ENCODE peak calls at places on chromosome 10, in five cellular contexts. One of them, this sample, is unnamed.

GRCh38 chr10:65273063-65273462 is 1652.8 kb upstream of the LRRTM3 start:
- DNase-seq in IMR-90: no peak
- DNase-seq in HepG2: no peak
- DNase-seq in H1: no peak
- DNase-seq in K562: no peak
- DNase-seq in this sample: no peak

GRCh38 chr10:27190508-27190907 is 35.4 kb downstream of the MASTL start:
- DNase-seq in IMR-90: no peak
- DNase-seq in HepG2: no peak
- DNase-seq in H1: no peak
- DNase-seq in K562: no peak
- DNase-seq in this sample: no peak

GRCh38 chr10:115355162-115355760 is 262.1 kb downstream of the ATRNL1 start:
- DNase-seq in IMR-90: peak
- DNase-seq in HepG2: peak
- DNase-seq in H1: peak
- DNase-seq in K562: peak
- DNase-seq in this sample: peak

GRCh38 chr10:133034092-133034491 is 53.6 kb upstream of the ADGRA1 start:
- DNase-seq in IMR-90: no peak
- DNase-seq in HepG2: no peak
- DNase-seq in H1: no peak
- DNase-seq in K562: no peak
- DNase-seq in this sample: no peak

GRCh38 chr10:99979066-99979685 is 30.6 kb downstream of the DNMBP start:
- DNase-seq in IMR-90: no peak
- DNase-seq in HepG2: no peak
- DNase-seq in H1: no peak
- DNase-seq in K562: no peak
- DNase-seq in this sample: no peak

GRCh38 chr10:98321203-98321780 is 53.3 kb upstream of the LOXL4 start:
- DNase-seq in IMR-90: no peak
- DNase-seq in HepG2: no peak
- DNase-seq in H1: peak
- DNase-seq in K562: no peak
- DNase-seq in this sample: no peak

GRCh38 chr10:117686606-117687005 is 144.1 kb downstream of the EMX2 start:
- DNase-seq in IMR-90: no peak
- DNase-seq in HepG2: no peak
- DNase-seq in H1: no peak
- DNase-seq in K562: peak
- DNase-seq in this sample: no peak

GRCh38 chr10:116888380-116889055 is 39.2 kb downstream of the ENO4 start:
- DNase-seq in IMR-90: peak
- DNase-seq in HepG2: peak
- DNase-seq in H1: no peak
- DNase-seq in K562: no peak
- DNase-seq in this sample: peak

GRCh38 chr10:110803830-110804338 is 67.8 kb upstream of the PDCD4 start:
- DNase-seq in IMR-90: peak
- DNase-seq in HepG2: peak
- DNase-seq in H1: peak
- DNase-seq in K562: peak
- DNase-seq in this sample: peak

GRCh38 chr10:97936126-97936525 is 86.5 kb downstream of the GOLGA7B start:
- DNase-seq in IMR-90: no peak
- DNase-seq in HepG2: no peak
- DNase-seq in H1: no peak
- DNase-seq in K562: no peak
- DNase-seq in this sample: no peak

GRCh38 chr10:120945182-120945581 is 94.0 kb downstream of the WDR11 start:
- DNase-seq in IMR-90: no peak
- DNase-seq in HepG2: no peak
- DNase-seq in H1: no peak
- DNase-seq in K562: no peak
- DNase-seq in this sample: no peak

GRCh38 chr10:95573953-95574604 is 12.9 kb upstream of the SORBS1 start:
- DNase-seq in IMR-90: no peak
- DNase-seq in HepG2: no peak
- DNase-seq in H1: no peak
- DNase-seq in K562: no peak
- DNase-seq in this sample: no peak

GRCh38 chr10:79268717-79269116 is 78.6 kb upstream of the PPIF start:
- DNase-seq in IMR-90: no peak
- DNase-seq in HepG2: no peak
- DNase-seq in H1: no peak
- DNase-seq in K562: no peak
- DNase-seq in this sample: no peak

GRCh38 chr10:75076387-75076786 is 35.1 kb upstream of the SAMD8 start:
- DNase-seq in IMR-90: no peak
- DNase-seq in HepG2: no peak
- DNase-seq in H1: no peak
- DNase-seq in K562: no peak
- DNase-seq in this sample: no peak

GRCh38 chr10:90621577-90621976 is 236.3 kb downstream of the HTR7 start:
- DNase-seq in IMR-90: peak
- DNase-seq in HepG2: no peak
- DNase-seq in H1: peak
- DNase-seq in K562: no peak
- DNase-seq in this sample: no peak

GRCh38 chr10:42936580-42936979 is 140.3 kb upstream of the RET start:
- DNase-seq in IMR-90: no peak
- DNase-seq in HepG2: no peak
- DNase-seq in H1: no peak
- DNase-seq in K562: no peak
- DNase-seq in this sample: no peak

GRCh38 chr10:72320676-72321247 is 34.0 kb downstream of the DNAJB12 start:
- DNase-seq in IMR-90: peak
- DNase-seq in HepG2: peak
- DNase-seq in H1: peak
- DNase-seq in K562: peak
- DNase-seq in this sample: peak

GRCh38 chr10:71398991-71399375 is 2.3 kb downstream of the CDH23 start:
- DNase-seq in IMR-90: no peak
- DNase-seq in HepG2: no peak
- DNase-seq in H1: no peak
- DNase-seq in K562: no peak
- DNase-seq in this sample: no peak

GRCh38 chr10:58666024-58666423 is 153.4 kb downstream of the BICC1 start:
- DNase-seq in IMR-90: no peak
- DNase-seq in HepG2: peak
- DNase-seq in H1: no peak
- DNase-seq in K562: no peak
- DNase-seq in this sample: no peak

GRCh38 chr10:28366943-28367342 is 64.1 kb upstream of the MPP7 start:
- DNase-seq in IMR-90: no peak
- DNase-seq in HepG2: no peak
- DNase-seq in H1: no peak
- DNase-seq in K562: no peak
- DNase-seq in this sample: no peak

GRCh38 chr10:127694580-127695193 is 42.3 kb upstream of the FOXI2 start:
- DNase-seq in IMR-90: no peak
- DNase-seq in HepG2: peak
- DNase-seq in H1: peak
- DNase-seq in K562: peak
- DNase-seq in this sample: peak

GRCh38 chr10:103510046-103510685 is 16.7 kb downstream of the NEURL1 start:
- DNase-seq in IMR-90: no peak
- DNase-seq in HepG2: no peak
- DNase-seq in H1: no peak
- DNase-seq in K562: no peak
- DNase-seq in this sample: no peak

GRCh38 chr10:119776536-119776935 is 50.7 kb downstream of the INPP5F start:
- DNase-seq in IMR-90: peak
- DNase-seq in HepG2: peak
- DNase-seq in H1: no peak
- DNase-seq in K562: no peak
- DNase-seq in this sample: no peak

GRCh38 chr10:74753295-74754211 is 72.8 kb upstream of the KAT6B start:
- DNase-seq in IMR-90: peak
- DNase-seq in HepG2: no peak
- DNase-seq in H1: no peak
- DNase-seq in K562: no peak
- DNase-seq in this sample: no peak

GRCh38 chr10:119575506-119575905 is 21.3 kb downstream of the TIAL1 start:
- DNase-seq in IMR-90: peak
- DNase-seq in HepG2: no peak
- DNase-seq in H1: no peak
- DNase-seq in K562: no peak
- DNase-seq in this sample: peak

DNA sequence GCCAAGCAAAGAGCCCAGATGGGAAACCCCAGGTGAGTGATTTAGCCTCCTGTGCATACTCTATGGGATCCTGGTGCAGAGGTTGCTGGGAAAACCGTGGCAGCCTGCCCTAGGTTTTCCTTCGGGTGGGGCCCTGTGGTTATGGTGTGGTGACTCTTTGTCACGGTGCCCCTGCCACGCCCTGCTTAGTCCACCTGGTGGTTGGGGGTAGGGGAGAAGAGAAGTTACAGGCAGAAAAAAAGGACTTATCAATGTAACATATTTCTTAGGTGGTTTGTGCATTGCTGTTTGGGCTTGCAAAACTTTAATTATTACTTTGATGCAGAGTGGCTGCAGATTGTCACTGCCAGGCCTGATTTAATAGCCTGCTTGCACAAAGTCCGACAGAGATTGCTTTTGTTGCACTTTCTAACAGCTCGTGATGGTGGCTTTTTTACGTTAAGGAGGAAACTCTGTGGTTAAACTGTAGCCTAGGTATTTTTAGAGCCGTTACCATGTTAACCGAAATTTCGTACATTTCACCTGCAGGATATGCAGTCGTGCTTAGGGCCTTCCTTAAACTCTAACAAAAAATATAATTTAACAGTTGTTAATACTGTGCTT is 197.4 kb downstream of the RNLS start:
- DNase-seq in IMR-90: no peak
- DNase-seq in HepG2: peak
- DNase-seq in H1: no peak
- DNase-seq in K562: no peak
- DNase-seq in this sample: peak
- TF ChIP-seq MAFK in IMR-90: no peak
- TF ChIP-seq MAFK in HepG2: no peak
- TF ChIP-seq MAFK in H1: no peak
- TF ChIP-seq MAFK in K562: no peak
- TF ChIP-seq MAFK in this sample: no peak

DNA sequence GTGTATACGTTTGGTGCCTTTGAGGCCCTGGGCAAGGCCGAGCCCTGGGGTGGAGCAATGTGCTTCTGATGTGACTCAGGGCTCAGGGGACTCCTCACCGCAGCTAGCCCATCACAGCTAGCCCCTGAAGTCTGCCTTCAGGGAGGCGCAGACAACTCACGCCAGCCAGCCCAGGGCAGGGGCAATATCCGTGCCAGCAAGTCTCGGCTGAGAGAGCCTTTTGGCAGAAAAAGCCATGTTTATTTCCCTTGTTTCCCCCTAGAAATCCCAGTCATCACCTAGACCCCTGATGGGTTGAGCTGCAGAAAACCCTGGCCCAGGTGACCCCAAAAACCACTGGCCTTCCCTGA is 90.4 kb downstream of the CHST15 start:
- DNase-seq in IMR-90: no peak
- DNase-seq in HepG2: no peak
- DNase-seq in H1: no peak
- DNase-seq in K562: no peak
- DNase-seq in this sample: no peak
- TF ChIP-seq MAFK in IMR-90: no peak
- TF ChIP-seq MAFK in HepG2: no peak
- TF ChIP-seq MAFK in H1: no peak
- TF ChIP-seq MAFK in K562: no peak
- TF ChIP-seq MAFK in this sample: no peak

DNA sequence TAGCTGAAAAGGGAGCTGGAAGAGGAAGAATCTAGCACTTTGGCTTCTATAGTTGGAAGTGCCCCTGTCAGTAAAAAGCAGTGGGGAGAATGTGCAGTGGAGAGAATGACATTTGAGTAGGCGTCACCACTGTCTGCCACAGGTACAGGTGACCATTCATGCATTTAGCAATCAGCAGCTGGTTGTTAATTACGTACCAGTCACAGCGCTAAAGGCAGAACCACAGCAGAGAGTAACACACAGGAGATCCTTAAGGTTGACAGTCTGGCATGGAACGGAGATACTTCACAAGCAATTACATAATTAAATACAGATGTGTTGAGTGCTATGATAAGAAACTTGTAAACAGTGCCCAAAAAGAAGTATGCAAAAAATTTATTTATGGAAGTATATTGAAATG is 24.8 kb downstream of the C10orf67 start:
- DNase-seq in IMR-90: no peak
- DNase-seq in HepG2: no peak
- DNase-seq in H1: no peak
- DNase-seq in K562: no peak
- DNase-seq in this sample: no peak
- TF ChIP-seq MAFK in IMR-90: no peak
- TF ChIP-seq MAFK in HepG2: no peak
- TF ChIP-seq MAFK in H1: no peak
- TF ChIP-seq MAFK in K562: no peak
- TF ChIP-seq MAFK in this sample: no peak

GRCh38 chr10:47418321-47418720 is 34.2 kb upstream of the ZNF488 start:
- DNase-seq in IMR-90: no peak
- DNase-seq in HepG2: no peak
- DNase-seq in H1: no peak
- DNase-seq in K562: no peak
- DNase-seq in this sample: no peak

GRCh38 chr10:47421057-47421952 is 37.2 kb upstream of the ZNF488 start:
- DNase-seq in IMR-90: peak
- DNase-seq in HepG2: no peak
- DNase-seq in H1: no peak
- DNase-seq in K562: no peak
- DNase-seq in this sample: no peak

GRCh38 chr10:47419421-47419820 is 35.3 kb upstream of the ZNF488 start:
- DNase-seq in IMR-90: no peak
- DNase-seq in HepG2: no peak
- DNase-seq in H1: no peak
- DNase-seq in K562: no peak
- DNase-seq in this sample: no peak

GRCh38 chr10:47418966-47419365 is 34.9 kb upstream of the ZNF488 start:
- DNase-seq in IMR-90: no peak
- DNase-seq in HepG2: no peak
- DNase-seq in H1: no peak
- DNase-seq in K562: no peak
- DNase-seq in this sample: no peak

DNA sequence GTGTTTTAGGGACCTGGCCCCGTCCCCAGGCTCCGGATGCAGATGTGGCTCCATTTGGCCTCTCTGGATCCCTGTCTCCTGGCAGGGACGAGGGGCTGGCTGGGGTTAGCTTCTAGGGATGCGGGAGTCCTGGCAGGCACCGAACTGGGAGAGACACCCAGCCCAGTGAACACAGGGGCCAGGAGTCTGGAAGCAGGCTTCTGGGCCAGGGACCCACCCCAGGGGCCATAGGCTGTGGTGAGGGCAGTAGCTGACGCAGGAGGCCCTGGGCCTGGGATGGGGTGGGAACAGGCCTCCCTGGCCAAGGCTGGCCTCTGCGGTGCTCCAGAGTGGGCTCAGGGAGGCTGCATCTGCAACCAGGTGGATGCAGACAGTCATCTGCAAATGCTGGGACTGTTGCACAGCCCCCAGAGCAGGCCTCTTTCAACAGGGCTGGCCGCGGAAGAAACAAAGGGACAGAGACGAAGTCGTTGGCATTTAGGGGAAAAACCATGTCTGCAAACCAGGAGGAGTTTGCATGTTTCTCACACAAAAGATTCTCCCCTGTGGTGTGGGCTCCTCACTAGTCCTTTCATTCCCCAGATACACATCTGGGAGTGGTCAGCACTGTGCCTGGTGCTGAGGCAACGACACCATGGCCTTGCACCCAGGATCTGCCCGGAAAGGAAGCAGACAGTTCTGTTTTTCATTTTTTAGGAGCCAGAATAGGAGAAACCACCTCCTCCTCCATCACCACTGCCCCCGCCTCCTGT is 36.4 kb upstream of the ZNF488 start:
- DNase-seq in IMR-90: no peak
- DNase-seq in HepG2: no peak
- DNase-seq in H1: no peak
- DNase-seq in K562: no peak
- DNase-seq in this sample: no peak
- TF ChIP-seq MAFK in IMR-90: no peak
- TF ChIP-seq MAFK in HepG2: no peak
- TF ChIP-seq MAFK in H1: no peak
- TF ChIP-seq MAFK in K562: no peak
- TF ChIP-seq MAFK in this sample: no peak

This sample was measured in A549.